ENCODE peak calls at places on chromosomes 1 and 21, in five cellular contexts. B, K, F, G and V are unnamed samples.

GRCh38 chr1:44616991-44617702 is 57.1 kb downstream of the TMEM53 start:
- DNase-seq in G (no peak), B (no peak), K (no peak), F (no peak), V (no peak)

GRCh38 chr21:38377165-38378093 is 120.6 kb downstream of the KCNJ15 start:
- DNase-seq in B (no peak), K (no peak), G (no peak), F (no peak), V (no peak)

GRCh38 chr1:183484254-183484653 is 12.0 kb downstream of the SMG7 start:
- DNase-seq in G (no peak), K (no peak), B (no peak), F (no peak), V (no peak)

GRCh38 chr1:231460614-231461013 is 38.5 kb upstream of the EGLN1 start:
- DNase-seq in F (no peak), B (no peak), K (peak; percentile 92), G (peak; percentile 38), V (peak; percentile 18)

GRCh38 chr1:166197597-166197996 is 30.8 kb upstream of the FAM78B start:
- DNase-seq in F (no peak), K (no peak), G (no peak), B (no peak), V (no peak)

GRCh38 chr21:17925900-17926299 is 106.7 kb upstream of the C21orf91 start:
- DNase-seq in F (no peak), B (no peak), K (no peak), G (no peak), V (no peak)

GRCh38 chr21:45145146-45145545 is 70.8 kb downstream of the ADARB1 start:
- DNase-seq in K (no peak), B (peak; percentile 25), G (no peak), F (no peak), V (no peak)

GRCh38 chr21:17610862-17611261 is 1.8 kb downstream of the BTG3 start:
- DNase-seq in F (no peak), G (no peak), B (no peak), K (no peak), V (peak; percentile 40)

GRCh38 chr1:224507771-224508523 is 73.3 kb upstream of the WDR26 start:
- DNase-seq in G (no peak), K (no peak), B (no peak), F (no peak), V (no peak)